ENCODE peak calls at places on chromosome X, in eight cellular contexts. U is naive thymus-derived CD4-positive, alpha-beta T cell; V is cardiac muscle cell; Q is HepG2; K is OCI-LY7; B is effector memory CD4-positive, alpha-beta T cell; W is IMR-90; I is kidney. D is an unnamed sample.

GRCh38 chrX:152915541-152916241 is 17.8 kb downstream of the ZNF185 start:
- DNase-seq in K (peak; percentile 31), W (peak; percentile 79), Q (peak; percentile 22), I (no peak), V (peak; percentile 44), U (no peak), B (no peak), D (peak; percentile 9)

GRCh38 chrX:75365243-75365975 is 91.5 kb downstream of the UPRT start:
- DNase-seq in B (no peak), Q (no peak), U (no peak), K (no peak), V (no peak), I (no peak), W (no peak), D (no peak)

GRCh38 chrX:139203681-139204575 is 326.6 kb upstream of the F9 start:
- DNase-seq in W (no peak), V (peak; percentile 44), U (no peak), B (no peak), I (peak; percentile 70), Q (no peak), K (no peak), D (peak; percentile 17)

GRCh38 chrX:41095962-41096955 is 11.0 kb downstream of the USP9X start:
- DNase-seq in U (no peak), V (no peak), K (no peak), Q (no peak), I (no peak), B (no peak), W (no peak), D (no peak)

GRCh38 chrX:86047174-86047991 is at the start of gene CHM:
- DNase-seq in U (peak; percentile 74), I (peak; percentile 68), W (peak; percentile 84), B (peak; percentile 7), K (peak; percentile 77), Q (peak; percentile 80), V (peak; percentile 76), D (peak; percentile 89)

GRCh38 chrX:77276742-77277141 is 170.4 kb upstream of the FGF16 start:
- DNase-seq in V (no peak), B (no peak), I (no peak), W (no peak), K (peak; percentile 15), U (no peak), Q (no peak), D (peak; percentile 8)

GRCh38 chrX:41561045-41561444 is 113.9 kb downstream of the NYX start:
- DNase-seq in K (peak; percentile 8), Q (no peak), W (peak; percentile 95), V (no peak), U (no peak), I (no peak), B (peak; percentile 3), D (peak; percentile 86)

GRCh38 chrX:122572461-122572860 is 611.6 kb upstream of the GRIA3 start:
- DNase-seq in W (peak; percentile 4), B (no peak), Q (no peak), U (no peak), V (no peak), K (no peak), I (no peak), D (no peak)

GRCh38 chrX:48468247-48468671 is 1.8 kb downstream of the SLC38A5 start:
- DNase-seq in V (no peak), I (peak; percentile 69), Q (no peak), W (no peak), B (no peak), U (no peak), K (peak; percentile 43), D (peak; percentile 53)

GRCh38 chrX:25737540-25737939 is 400.6 kb upstream of the MAGEB18 start:
- DNase-seq in V (no peak), W (peak; percentile 47), B (no peak), Q (no peak), U (no peak), K (no peak), I (no peak), D (no peak)

GRCh38 chrX:55908685-55909212 is 191.2 kb downstream of the RRAGB start:
- DNase-seq in V (peak; percentile 35), W (no peak), U (peak; percentile 4), Q (no peak), I (peak; percentile 27), B (no peak), K (no peak), D (peak; percentile 30)

GRCh38 chrX:140713174-140713539 is 3.6 kb downstream of the LINC00632 start:
- DNase-seq in I (no peak), W (no peak), K (no peak), U (no peak), Q (no peak), B (no peak), V (no peak), D (peak; percentile 27)

GRCh38 chrX:40694833-40695232 is 40.5 kb downstream of the MED14 start:
- DNase-seq in I (no peak), Q (no peak), W (peak; percentile 26), V (no peak), U (no peak), K (no peak), B (no peak), D (no peak)

GRCh38 chrX:139787601-139788000 is 79.6 kb upstream of the MCF2 start:
- DNase-seq in W (no peak), V (no peak), Q (no peak), B (no peak), U (no peak), I (no peak), K (no peak), D (no peak)

GRCh38 chrX:106718709-106719108 is 7.8 kb upstream of the RNF128 start:
- DNase-seq in I (no peak), V (no peak), K (no peak), W (no peak), Q (peak; percentile 78), B (no peak), U (no peak), D (no peak)

GRCh38 chrX:148929686-148930085 is 429.3 kb downstream of the AFF2 start:
- DNase-seq in I (no peak), W (peak; percentile 5), Q (no peak), B (no peak), K (no peak), V (no peak), U (no peak), D (no peak)

GRCh38 chrX:103384672-103385071 is 8.3 kb downstream of the BEX3 start:
- DNase-seq in B (no peak), I (no peak), W (no peak), V (no peak), K (no peak), U (no peak), Q (no peak), D (no peak)

GRCh38 chrX:72041901-72042859 is 89.5 kb downstream of the RTL5 start:
- DNase-seq in V (no peak), Q (no peak), U (no peak), I (no peak), B (no peak), W (peak; percentile 38), K (no peak), D (no peak)

GRCh38 chrX:140815868-140816267 is 106.3 kb downstream of the LINC00632 start:
- DNase-seq in K (no peak), Q (no peak), W (peak; percentile 10), B (no peak), I (no peak), V (no peak), U (no peak), D (no peak)

GRCh38 chrX:44400588-44400987 is 57.1 kb upstream of the EFHC2 start:
- DNase-seq in U (no peak), B (no peak), Q (no peak), I (no peak), V (no peak), K (no peak), W (peak; percentile 96), D (no peak)

GRCh38 chrX:110992611-110993010 is 103.4 kb upstream of the PAK3 start:
- DNase-seq in V (peak; percentile 52), B (peak; percentile 0), I (no peak), K (peak; percentile 9), U (peak; percentile 22), W (peak; percentile 13), Q (peak; percentile 5), D (peak; percentile 17)

GRCh38 chrX:131067216-131067615 is 9.1 kb downstream of the ARHGAP36 start:
- DNase-seq in U (no peak), I (no peak), B (no peak), W (no peak), K (no peak), Q (no peak), V (no peak), D (no peak)

GRCh38 chrX:57135287-57135686 is 1.9 kb downstream of the SPIN2A start:
- DNase-seq in W (no peak), U (no peak), V (no peak), I (no peak), K (no peak), Q (no peak), B (no peak), D (no peak)

DNA sequence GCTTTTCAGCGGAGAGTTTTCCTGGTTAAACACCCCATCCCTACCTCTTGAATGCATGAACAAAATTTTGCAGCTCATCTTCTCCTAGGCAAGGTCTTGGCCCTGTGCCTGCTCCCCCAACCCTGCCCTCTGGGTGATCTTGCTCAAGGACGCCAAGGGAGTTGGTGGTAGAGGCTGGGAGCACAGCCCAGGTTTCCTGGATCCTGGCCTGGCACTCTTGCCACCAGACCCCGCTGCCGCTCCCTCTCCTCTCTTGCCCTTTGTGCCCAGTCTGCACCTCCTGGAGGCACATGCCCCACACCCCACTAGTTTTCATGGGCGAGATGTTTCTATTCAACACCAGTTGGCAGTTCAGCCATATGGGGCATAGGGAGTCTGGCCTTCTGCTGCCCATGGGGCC is 37.3 kb downstream of the TSC22D3 start:
- DNase-seq in I (no peak), Q (no peak), B (no peak), W (no peak), V (no peak), K (no peak), U (no peak), D (no peak)
- H3K4me1 ChIP-seq in I (peaks cover 27% of the 10 kb centered on the region), Q (peaks cover 47% of the 10 kb centered on the region), B (peaks cover 29% of the 10 kb centered on the region), W (peaks cover 3% of the 10 kb centered on the region), V (peaks cover 41% of the 10 kb centered on the region), K (no peaks in the 10 kb centered on the region), U (peaks cover 39% of the 10 kb centered on the region), D (peaks cover 14% of the 10 kb centered on the region)

GRCh38 chrX:134883134-134883700 is 107.6 kb upstream of the SMIM10 start:
- DNase-seq in B (no peak), I (no peak), K (no peak), V (no peak), U (no peak), Q (no peak), W (no peak), D (no peak)
- H3K4me1 ChIP-seq in B (no peaks in the 10 kb centered on the region), I (no peaks in the 10 kb centered on the region), K (no peaks in the 10 kb centered on the region), V (no peaks in the 10 kb centered on the region), U (no peaks in the 10 kb centered on the region), Q (peaks cover 13% of the 10 kb centered on the region), W (no peaks in the 10 kb centered on the region), D (no peaks in the 10 kb centered on the region)

GRCh38 chrX:153983321-153983729 is 10.8 kb downstream of the TMEM187 start:
- DNase-seq in W (no peak), Q (no peak), V (no peak), I (no peak), U (no peak), B (no peak), K (no peak), D (no peak)
- H3K4me1 ChIP-seq in W (no peaks in the 10 kb centered on the region), Q (peaks cover 16% of the 10 kb centered on the region), V (no peaks in the 10 kb centered on the region), I (no peaks in the 10 kb centered on the region), U (peaks cover 41% of the 10 kb centered on the region), B (peaks cover 43% of the 10 kb centered on the region), K (peaks cover 11% of the 10 kb centered on the region), D (peaks cover 39% of the 10 kb centered on the region)

DNA sequence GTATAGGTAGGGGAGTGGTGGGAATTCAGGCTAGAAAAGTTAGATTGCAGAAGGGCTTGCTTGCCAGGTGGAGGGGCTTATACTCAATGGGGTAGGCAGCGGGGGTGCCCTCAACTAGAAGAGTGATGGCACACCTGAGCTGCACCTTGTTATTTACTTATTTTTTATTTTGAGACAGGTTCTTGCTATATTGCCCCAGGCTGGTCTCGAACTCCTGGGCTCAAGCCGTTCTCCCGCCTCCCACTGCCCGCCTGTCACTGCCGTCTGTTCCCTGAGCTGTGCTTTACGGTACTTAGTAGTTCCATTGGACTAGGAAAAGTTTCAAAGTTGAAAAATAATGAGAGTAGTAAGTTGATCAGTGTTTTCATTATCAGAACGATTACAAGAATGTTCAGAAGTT is 2.0 kb downstream of the ZFX start:
- DNase-seq in Q (no peak), B (no peak), K (no peak), V (no peak), U (no peak), I (no peak), W (no peak), D (no peak)
- H3K4me1 ChIP-seq in Q (peaks cover 48% of the 10 kb centered on the region), B (peaks cover 23% of the 10 kb centered on the region), K (peaks cover 59% of the 10 kb centered on the region), V (peaks cover 51% of the 10 kb centered on the region), U (peaks cover 27% of the 10 kb centered on the region), I (peaks cover 3% of the 10 kb centered on the region), W (peaks cover 9% of the 10 kb centered on the region), D (peaks cover 26% of the 10 kb centered on the region)